ENCODE peak calls at places on chromosomes 1 and 21, in nine cellular contexts. F is lower leg skin, O is tibial artery, I is fibroblast of lung, S is A673, G is GM13977, M is heart right ventricle, P is heart left ventricle, X is colonic mucosa. D is an unnamed sample.

GRCh38 chr21:14900611-14901010 is 164.2 kb downstream of the NRIP1 start:
- DNase-seq in F (no peak), G (no peak), M (no peak), I (peak), S (no peak), X (no peak), P (no peak), O (no peak), D (no peak)

GRCh38 chr21:26116456-26117011 is 54.0 kb downstream of the APP start:
- DNase-seq in X (no peak), F (no peak), S (peak), G (no peak), M (no peak), I (peak), O (no peak), P (no peak), D (no peak)

GRCh38 chr1:203017707-203018106 is 8.6 kb upstream of the PPFIA4 start:
- DNase-seq in X (no peak), P (no peak), M (no peak), S (no peak), I (no peak), G (no peak), F (no peak), O (no peak), D (no peak)

GRCh38 chr1:241401156-241401555 is 44.2 kb upstream of the RGS7 start:
- DNase-seq in O (no peak), F (no peak), I (no peak), G (no peak), X (no peak), P (no peak), M (no peak), S (peak), D (no peak)

GRCh38 chr1:111628153-111628552 is 8.6 kb downstream of the RAP1A start:
- DNase-seq in F (no peak), G (no peak), X (no peak), S (no peak), M (no peak), O (no peak), P (no peak), I (peak), D (no peak)

GRCh38 chr1:189681252-189681919 is 796.3 kb downstream of the BRINP3 start:
- DNase-seq in F (no peak), X (no peak), O (no peak), M (no peak), G (no peak), I (no peak), S (no peak), P (no peak), D (no peak)

GRCh38 chr1:109498161-109498801 is 4.4 kb downstream of the CYB561D1 start:
- DNase-seq in M (no peak), I (peak), S (no peak), G (no peak), X (no peak), F (no peak), O (no peak), P (no peak), D (no peak)

GRCh38 chr1:172356620-172357019 is 63.9 kb upstream of the C1orf105 start:
- DNase-seq in S (peak), P (no peak), G (no peak), F (no peak), M (no peak), O (no peak), I (peak), X (peak), D (no peak)

GRCh38 chr1:196516373-196516772 is 91.9 kb downstream of the KCNT2 start:
- DNase-seq in F (no peak), G (no peak), I (peak), P (no peak), S (no peak), O (no peak), M (no peak), X (no peak), D (no peak)

GRCh38 chr1:197776348-197777082 is 1.2 kb upstream of the DENND1B start:
- DNase-seq in S (no peak), F (no peak), I (peak), X (no peak), M (no peak), O (no peak), G (peak), P (no peak), D (peak)

GRCh38 chr1:179293340-179294327 is at the start of gene SOAT1:
- DNase-seq in F (peak), P (peak), S (peak), X (peak), M (peak), G (peak), I (peak), O (peak), D (peak)

GRCh38 chr21:35643176-35643575 is 417.1 kb downstream of the SETD4 start:
- DNase-seq in O (no peak), S (no peak), F (no peak), M (no peak), G (no peak), X (no peak), I (peak), P (no peak), D (no peak)

GRCh38 chr1:93489756-93490155 is 41.8 kb downstream of the FNBP1L start:
- DNase-seq in G (no peak), M (no peak), X (no peak), P (no peak), F (no peak), S (no peak), I (peak), O (no peak), D (no peak)

GRCh38 chr1:191290441-191290840 is 812.8 kb upstream of the BRINP3 start:
- DNase-seq in G (no peak), I (no peak), X (no peak), P (no peak), S (no peak), O (no peak), F (no peak), M (no peak), D (no peak)

GRCh38 chr1:42922687-42923366 is 35.8 kb downstream of the SLC2A1 start:
- DNase-seq in O (peak), M (no peak), S (peak), F (no peak), P (no peak), I (peak), G (peak), X (peak), D (peak)

GRCh38 chr21:33644383-33645074 is 2.2 kb downstream of the ITSN1 start:
- DNase-seq in P (no peak), G (no peak), O (no peak), X (no peak), I (peak), F (no peak), S (peak), M (no peak), D (no peak)

GRCh38 chr21:39802226-39802625 is 57.2 kb downstream of the IGSF5 start:
- DNase-seq in I (no peak), S (no peak), G (no peak), P (no peak), M (no peak), O (no peak), X (no peak), F (no peak), D (no peak)

GRCh38 chr1:23555225-23555801 is 4.0 kb downstream of the ID3 start:
- DNase-seq in G (no peak), I (no peak), M (peak), F (no peak), X (peak), S (peak), P (peak), O (peak), D (no peak)

GRCh38 chr1:244239261-244239770 is 188.2 kb downstream of the ZBTB18 start:
- DNase-seq in I (peak), O (no peak), M (no peak), S (peak), F (no peak), G (peak), X (no peak), P (no peak), D (no peak)

GRCh38 chr1:248752119-248752931 is 3.2 kb downstream of the LYPD8 start:
- DNase-seq in S (peak), M (no peak), G (no peak), O (no peak), X (no peak), F (no peak), P (no peak), I (no peak), D (peak)

GRCh38 chr1:69739181-69739580 is 171.5 kb downstream of the LRRC7 start:
- DNase-seq in F (no peak), M (no peak), G (no peak), O (no peak), I (peak), P (no peak), S (no peak), X (no peak), D (no peak)

GRCh38 chr1:33191731-33192275 is 10.0 kb upstream of the TRIM62 start:
- DNase-seq in F (no peak), G (no peak), P (no peak), M (no peak), X (no peak), I (no peak), S (no peak), O (no peak), D (no peak)

GRCh38 chr1:55164906-55165305 is 50.3 kb downstream of the USP24 start:
- DNase-seq in O (no peak), G (no peak), M (no peak), F (no peak), P (no peak), S (no peak), I (peak), X (no peak), D (no peak)

GRCh38 chr1:3236955-3237354 is 168.0 kb downstream of the PRDM16 start:
- DNase-seq in O (no peak), X (no peak), P (no peak), M (no peak), S (no peak), F (no peak), G (no peak), I (no peak), D (no peak)

GRCh38 chr1:231808990-231809389 is 182.4 kb downstream of the DISC1 start:
- DNase-seq in O (no peak), S (no peak), P (no peak), G (no peak), I (peak), M (no peak), X (no peak), F (peak), D (no peak)

GRCh38 chr1:159532922-159533321 is 2.9 kb downstream of the OR10J5 start:
- DNase-seq in X (no peak), O (no peak), S (no peak), F (no peak), G (no peak), I (no peak), M (no peak), P (no peak), D (no peak)

GRCh38 chr1:1599030-1599916 is 662 bp downstream of the FNDC10 start:
- DNase-seq in F (no peak), I (peak), O (no peak), M (no peak), X (no peak), S (peak), G (peak), P (no peak), D (peak)

GRCh38 chr21:45547211-45547900 is 5.1 kb upstream of the SLC19A1 start:
- DNase-seq in G (no peak), X (no peak), I (no peak), F (no peak), O (peak), P (no peak), S (no peak), M (no peak), D (no peak)

GRCh38 chr1:206842851-206843250 is 22.6 kb upstream of the IL20 start:
- DNase-seq in O (no peak), S (no peak), M (no peak), P (no peak), X (no peak), F (no peak), G (no peak), I (no peak), D (no peak)

GRCh38 chr21:45935628-45936027 is 45.9 kb upstream of the COL6A1 start:
- DNase-seq in F (no peak), I (peak), O (no peak), M (no peak), P (no peak), X (no peak), G (no peak), S (no peak), D (no peak)

GRCh38 chr21:25626752-25627151 is 12.3 kb upstream of the JAM2 start:
- DNase-seq in X (no peak), S (no peak), M (peak), G (no peak), I (no peak), P (peak), F (peak), O (no peak), D (no peak)

GRCh38 chr1:162389971-162390370 is 8.4 kb downstream of the C1orf226 start:
- DNase-seq in O (peak), X (no peak), P (no peak), G (no peak), S (no peak), M (no peak), F (no peak), I (peak), D (no peak)

GRCh38 chr1:209490013-209490412 is 93.5 kb upstream of the CAMK1G start:
- DNase-seq in G (no peak), S (peak), I (peak), P (no peak), O (no peak), M (no peak), F (no peak), X (no peak), D (no peak)
- TF ChIP-seq CTCF in G (no peak), S (peak), I (peak), P (no peak), O (no peak), M (peak), F (no peak), X (no peak), D (no peak)

GRCh38 chr1:205506409-205507196 is 2.1 kb downstream of the CDK18 start:
- DNase-seq in G (no peak), I (no peak), S (no peak), O (no peak), X (no peak), P (no peak), M (no peak), F (no peak), D (no peak)

GRCh38 chr1:205502992-205503391 is 1.5 kb upstream of the CDK18 start:
- DNase-seq in P (no peak), M (no peak), F (no peak), X (no peak), I (no peak), G (no peak), O (no peak), S (no peak), D (no peak)

GRCh38 chr1:205505791-205506190 is 1.3 kb downstream of the CDK18 start:
- DNase-seq in G (no peak), P (peak), F (no peak), M (peak), X (peak), I (peak), O (peak), S (no peak), D (no peak)

GRCh38 chr1:205504311-205505075 is at the start of gene CDK18:
- DNase-seq in F (peak), G (peak), P (peak), S (peak), X (peak), M (peak), I (peak), O (peak), D (no peak)

DNA sequence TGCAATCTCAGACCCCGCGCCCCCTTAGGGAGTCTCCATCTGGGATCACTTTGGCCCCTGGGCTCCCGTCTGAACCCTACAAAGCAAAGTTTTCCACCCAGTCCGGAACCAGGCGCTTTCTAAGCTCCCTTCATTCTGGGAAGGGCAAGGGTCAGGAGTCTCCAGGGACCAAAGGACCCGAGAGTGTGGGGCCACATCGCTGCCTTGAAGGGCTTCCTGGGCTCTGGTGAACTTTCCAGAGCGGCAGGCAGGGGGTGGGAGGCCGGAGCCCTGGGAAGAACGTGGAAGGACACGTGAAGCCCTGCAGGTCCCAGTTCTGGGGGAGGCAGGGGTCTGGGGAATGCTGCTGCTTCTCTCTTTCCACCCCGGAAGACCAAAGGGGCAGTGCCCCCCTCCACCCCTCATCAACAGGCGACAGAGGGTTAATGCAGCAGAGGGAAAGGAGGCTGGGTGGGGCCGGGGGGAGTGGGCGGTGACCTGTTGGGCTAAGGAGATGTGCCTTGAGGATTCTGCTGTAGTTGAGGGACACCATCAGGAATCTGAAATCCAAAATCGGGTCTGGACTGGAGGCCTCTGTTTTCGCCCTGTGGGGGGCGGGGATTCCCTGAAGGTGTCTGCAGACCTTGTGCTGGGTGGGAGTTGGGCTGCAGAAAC is 734 bp downstream of the CDK18 start:
- DNase-seq in M (peak), X (peak), G (no peak), F (no peak), S (no peak), I (no peak), P (no peak), O (no peak), D (no peak)
- TF ChIP-seq CTCF in M (peak), X (no peak), G (no peak), F (no peak), S (no peak), I (no peak), P (no peak), O (no peak), D (no peak)

GRCh38 chr1:20325844-20326323 is 35.2 kb downstream of the VWA5B1 start:
- DNase-seq in S (no peak), F (no peak), P (no peak), I (peak), G (no peak), O (no peak), M (no peak), X (no peak), D (no peak)

GRCh38 chr1:20328201-20328600 is 37.5 kb downstream of the VWA5B1 start:
- DNase-seq in I (no peak), O (no peak), S (no peak), F (no peak), G (no peak), M (no peak), X (no peak), P (no peak), D (no peak)

GRCh38 chr1:20327467-20327866 is 36.8 kb downstream of the VWA5B1 start:
- DNase-seq in F (no peak), S (no peak), O (no peak), G (no peak), M (no peak), I (no peak), X (no peak), P (no peak), D (no peak)

GRCh38 chr1:20325407-20325737 is 34.7 kb downstream of the VWA5B1 start:
- DNase-seq in I (peak), G (no peak), M (no peak), F (no peak), P (no peak), S (no peak), O (no peak), X (no peak), D (no peak)

DNA sequence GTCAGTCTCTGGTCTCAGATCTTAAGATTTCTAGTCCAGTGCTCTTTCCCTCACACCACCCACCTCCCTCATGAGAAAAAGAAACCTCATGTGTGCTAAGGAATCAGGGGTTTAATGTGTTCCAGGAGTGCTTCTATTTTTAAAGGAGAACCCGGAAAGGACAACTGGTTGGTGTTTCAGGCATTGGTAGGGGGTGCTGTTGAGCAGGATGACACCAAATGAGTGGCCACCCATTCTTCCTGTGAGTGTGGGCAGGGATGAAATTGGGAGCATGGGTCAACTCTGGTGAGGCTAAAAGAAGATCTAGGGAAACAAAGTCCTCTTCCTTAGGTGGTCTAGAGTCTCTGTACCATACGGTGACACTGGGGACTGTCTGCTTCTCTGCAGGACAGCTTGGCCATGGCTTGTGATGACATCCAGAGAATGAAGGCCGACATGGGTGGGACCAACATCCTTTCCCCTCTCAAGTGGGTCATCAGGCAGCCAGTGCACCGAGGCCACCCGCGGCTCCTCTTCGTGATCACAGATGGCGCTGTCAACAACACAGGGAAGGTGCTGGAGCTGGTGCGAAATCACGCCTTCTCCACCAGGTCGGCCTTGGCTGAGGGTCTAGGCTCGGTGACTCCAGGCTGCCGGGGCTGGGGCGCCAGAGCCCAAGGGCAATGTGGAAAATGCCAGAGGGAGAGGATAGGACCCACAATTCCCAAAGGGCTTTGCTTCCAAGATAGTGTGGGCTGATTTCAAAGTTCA is 39.3 kb downstream of the VWA5B1 start:
- DNase-seq in G (no peak), X (no peak), S (no peak), F (no peak), M (no peak), O (no peak), P (no peak), I (no peak), D (no peak)
- TF ChIP-seq CTCF in G (peak), X (no peak), S (peak), F (no peak), M (no peak), O (no peak), P (no peak), I (peak), D (no peak)

DNA sequence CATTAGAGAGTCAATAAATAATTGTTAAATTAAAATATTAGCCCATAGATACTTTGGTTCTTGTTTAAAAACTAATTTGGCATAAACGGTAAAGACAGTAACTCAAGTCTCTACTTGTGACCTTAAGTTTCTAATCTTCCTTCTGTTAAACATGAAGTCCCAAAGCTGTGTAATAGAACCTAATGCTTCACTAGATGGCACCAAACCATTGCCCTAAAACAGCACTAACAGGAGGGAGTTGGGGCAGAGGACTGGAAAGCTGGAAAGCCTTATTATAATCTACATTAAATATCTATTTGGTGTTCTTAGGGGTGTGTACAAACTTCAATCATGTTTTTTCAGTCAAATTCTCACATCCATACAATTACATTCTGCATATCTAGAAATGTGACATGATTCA is 176.6 kb downstream of the OLFM3 start:
- DNase-seq in X (no peak), P (no peak), S (peak), I (peak), F (no peak), G (no peak), O (no peak), M (peak), D (peak)
- TF ChIP-seq CTCF in X (peak), P (peak), S (peak), I (peak), F (no peak), G (peak), O (no peak), M (peak), D (no peak)

GRCh38 chr1:66652556-66652955 is 99.7 kb upstream of the DYNLT5 start:
- DNase-seq in O (no peak), I (peak), X (no peak), P (no peak), G (no peak), M (no peak), S (no peak), F (no peak), D (no peak)
- TF ChIP-seq CTCF in O (no peak), I (no peak), X (no peak), P (no peak), G (no peak), M (no peak), S (no peak), F (no peak), D (no peak)

GRCh38 chr1:47515390-47515789 is 77.5 kb downstream of the FOXD2 start:
- DNase-seq in X (no peak), O (no peak), I (no peak), M (no peak), S (no peak), F (no peak), G (no peak), P (no peak), D (no peak)
- TF ChIP-seq CTCF in X (no peak), O (no peak), I (no peak), M (no peak), S (no peak), F (no peak), G (no peak), P (no peak), D (no peak)

GRCh38 chr1:17664322-17664721 is 90.8 kb upstream of the ACTL8 start:
- DNase-seq in O (no peak), X (no peak), M (no peak), F (no peak), G (no peak), S (no peak), P (no peak), I (no peak), D (no peak)

GRCh38 chr1:17662786-17663185 is 92.3 kb upstream of the ACTL8 start:
- DNase-seq in P (no peak), S (no peak), G (no peak), O (no peak), I (no peak), X (no peak), F (no peak), M (peak), D (no peak)

GRCh38 chr1:17663646-17664045 is 91.5 kb upstream of the ACTL8 start:
- DNase-seq in O (no peak), F (no peak), X (no peak), S (no peak), P (no peak), I (no peak), M (no peak), G (no peak), D (no peak)

GRCh38 chr1:17662296-17662695 is 92.8 kb upstream of the ACTL8 start:
- DNase-seq in S (no peak), I (no peak), P (no peak), G (no peak), M (no peak), O (no peak), F (no peak), X (no peak), D (no peak)

GRCh38 chr1:17661546-17662157 is 93.5 kb upstream of the ACTL8 start:
- DNase-seq in I (peak), X (peak), G (peak), F (peak), S (peak), M (peak), O (peak), P (peak), D (peak)
- TF ChIP-seq CTCF in I (peak), X (peak), G (peak), F (no peak), S (peak), M (peak), O (peak), P (peak), D (peak)

D was measured in GM20000.